ENCODE peak calls at places on chromosome 18, in six cellular contexts. F is CD4-positive, alpha-beta memory T cell; J is tibial nerve; S is esophagus squamous epithelium; U is body of pancreas; N is fibroblast of lung. P is an unnamed sample.
A peak's percentile ranks its signal among the peaks of the same experiment; 100 is the strongest.

GRCh38 chr18:31039426-31039825 is 3.1 kb downstream of the DSC3 start:
- DNase-seq in U (no peak), J (no peak), N (no peak), S (no peak), F (no peak), P (no peak)

GRCh38 chr18:51251625-51252024 is 54.1 kb upstream of the MEX3C start:
- DNase-seq in J (no peak), N (no peak), F (no peak), U (no peak), S (no peak), P (no peak)

GRCh38 chr18:42413870-42414269 is 458.8 kb downstream of the PIK3C3 start:
- DNase-seq in S (no peak), J (no peak), N (peak; percentile 0), U (no peak), F (no peak), P (no peak)

GRCh38 chr18:76058146-76058545 is 436.9 kb downstream of the ZNF516 start:
- DNase-seq in J (no peak), F (no peak), N (no peak), S (no peak), U (no peak), P (no peak)

GRCh38 chr18:29147944-29148343 is 971.0 kb upstream of the CDH2 start:
- DNase-seq in F (no peak), N (peak; percentile 82), J (no peak), U (no peak), S (no peak), P (no peak)

GRCh38 chr18:43692291-43692690 is 415.0 kb upstream of the SYT4 start:
- DNase-seq in J (no peak), F (no peak), N (peak; percentile 39), U (no peak), S (no peak), P (no peak)

GRCh38 chr18:28594034-28594433 is 417.1 kb upstream of the CDH2 start:
- DNase-seq in N (no peak), S (no peak), J (no peak), F (no peak), U (no peak), P (no peak)

GRCh38 chr18:26252411-26252810 is 26.2 kb downstream of the TAF4B start:
- DNase-seq in J (no peak), S (no peak), N (no peak), F (no peak), U (no peak), P (no peak)

GRCh38 chr18:55830490-55830889 is 242.5 kb upstream of the TCF4 start:
- DNase-seq in U (no peak), N (peak; percentile 79), F (no peak), S (no peak), J (no peak), P (peak; percentile 21)

GRCh38 chr18:79863946-79864725 is 66.4 kb downstream of the KCNG2 start:
- DNase-seq in U (no peak), S (no peak), J (peak; percentile 10), F (no peak), N (no peak), P (no peak)

GRCh38 chr18:68500551-68500950 is 214.4 kb downstream of the TMX3 start:
- DNase-seq in S (no peak), J (no peak), F (no peak), U (no peak), N (no peak), P (no peak)

GRCh38 chr18:45626330-45627203 is 11.3 kb downstream of the SLC14A2 start:
- DNase-seq in N (no peak), S (no peak), U (no peak), J (no peak), F (no peak), P (no peak)

DNA sequence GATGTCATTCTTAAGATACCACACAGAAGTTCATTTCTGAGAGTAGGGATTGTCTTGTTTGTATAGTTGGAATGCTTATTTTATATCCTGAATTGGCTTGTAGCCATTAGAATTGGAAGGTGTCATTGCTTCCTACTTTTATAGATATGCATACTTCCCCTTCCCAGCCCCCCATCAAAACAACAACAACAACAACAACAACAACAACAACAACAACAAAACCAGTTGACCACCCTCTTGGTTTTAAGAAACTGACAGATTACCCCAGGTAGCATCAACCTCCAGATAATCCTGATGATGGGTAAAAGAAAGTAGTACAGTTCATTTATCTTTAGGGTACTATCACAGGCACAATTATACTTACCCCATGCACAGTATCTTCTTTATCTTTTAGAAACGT is 20.0 kb downstream of the PHLPP1 start:
- DNase-seq in S (no peak), F (no peak), N (no peak), J (no peak), U (no peak), P (no peak)
- H3K36me3 ChIP-seq in S (no peaks in the 10 kb centered on the region), F (no peaks in the 10 kb centered on the region), N (no peaks in the 10 kb centered on the region), J (no peaks in the 10 kb centered on the region), U (no peaks in the 10 kb centered on the region), P (no peaks in the 10 kb centered on the region)

GRCh38 chr18:58393295-58393694 is 235.6 kb downstream of the ALPK2 start:
- DNase-seq in U (no peak), J (no peak), N (no peak), S (no peak), F (no peak), P (no peak)
- H3K36me3 ChIP-seq in U (peaks cover 26% of the 10 kb centered on the region), J (no peaks in the 10 kb centered on the region), N (no peaks in the 10 kb centered on the region), S (peaks cover 42% of the 10 kb centered on the region), F (no peaks in the 10 kb centered on the region), P (no peaks in the 10 kb centered on the region)

GRCh38 chr18:24027156-24027555 is 12.6 kb downstream of the TTC39C start:
- DNase-seq in S (no peak), U (peak; percentile 22), J (no peak), F (no peak), N (peak; percentile 98), P (peak; percentile 55)
- H3K36me3 ChIP-seq in S (no peaks in the 10 kb centered on the region), U (no peaks in the 10 kb centered on the region), J (no peaks in the 10 kb centered on the region), F (peaks cover 25% of the 10 kb centered on the region), N (no peaks in the 10 kb centered on the region), P (no peaks in the 10 kb centered on the region)

GRCh38 chr18:47872426-47872825 is 58.0 kb downstream of the SMAD2 start:
- DNase-seq in N (no peak), F (no peak), U (no peak), J (no peak), S (no peak), P (no peak)
- H3K36me3 ChIP-seq in N (no peaks in the 10 kb centered on the region), F (peaks cover 11% of the 10 kb centered on the region), U (no peaks in the 10 kb centered on the region), J (no peaks in the 10 kb centered on the region), S (peaks cover 26% of the 10 kb centered on the region), P (no peaks in the 10 kb centered on the region)

DNA sequence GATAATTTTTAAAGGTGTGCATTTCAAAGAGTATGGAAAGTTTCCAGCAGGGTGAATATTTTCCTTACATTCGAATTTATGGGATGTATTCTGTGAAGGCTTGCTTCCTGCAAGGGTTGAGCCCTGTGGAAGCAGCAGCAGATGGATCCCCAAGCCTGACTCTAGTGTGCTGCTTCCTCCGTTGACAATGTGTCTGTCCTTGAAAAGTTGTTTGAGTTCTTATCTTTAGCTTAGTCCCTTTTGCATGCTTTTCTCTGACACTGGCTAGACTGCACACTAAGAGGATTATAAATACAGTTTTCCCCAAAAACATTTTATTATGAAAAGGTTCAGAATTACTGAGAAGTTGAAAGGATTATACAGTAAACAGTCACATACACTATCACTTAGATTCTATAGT is 86.3 kb downstream of the CEP192 start:
- DNase-seq in N (no peak), S (no peak), J (no peak), F (no peak), U (no peak), P (no peak)
- H3K36me3 ChIP-seq in N (no peaks in the 10 kb centered on the region), S (peaks cover 66% of the 10 kb centered on the region), J (no peaks in the 10 kb centered on the region), F (peaks cover 20% of the 10 kb centered on the region), U (peaks cover 10% of the 10 kb centered on the region), P (peaks cover 41% of the 10 kb centered on the region)

GRCh38 chr18:35247412-35248249 is 6.8 kb downstream of the ZNF397 start:
- DNase-seq in N (no peak), U (no peak), F (no peak), S (no peak), J (no peak), P (no peak)

GRCh38 chr18:35248429-35248828 is 7.6 kb downstream of the ZNF397 start:
- DNase-seq in F (no peak), S (no peak), N (no peak), U (no peak), J (no peak), P (no peak)

GRCh38 chr18:35246831-35247230 is 6.0 kb downstream of the ZNF397 start:
- DNase-seq in J (no peak), F (no peak), N (no peak), U (no peak), S (no peak), P (no peak)

GRCh38 chr18:35244671-35245070 is 3.8 kb downstream of the ZNF397 start:
- DNase-seq in F (no peak), J (no peak), N (no peak), U (no peak), S (no peak), P (no peak)

GRCh38 chr18:35245719-35246317 is 5.0 kb downstream of the ZNF397 start:
- DNase-seq in J (no peak), N (no peak), S (no peak), F (no peak), U (no peak), P (no peak)
- H3K36me3 ChIP-seq in J (no peaks in the 10 kb centered on the region), N (peaks cover 16% of the 10 kb centered on the region), S (peaks cover 84% of the 10 kb centered on the region), F (peaks cover 45% of the 10 kb centered on the region), U (peaks cover 28% of the 10 kb centered on the region), P (peaks cover 69% of the 10 kb centered on the region)